ENCODE peak calls at places on chromosomes 6 and 20, in four cellular contexts. One of them, this sample, is unnamed.

GRCh38 chr20:53413188-53413631 is 180.4 kb downstream of the ZNF217 start:
- DNase-seq in cardiac muscle cell: no peak
- DNase-seq in NB4: no peak
- DNase-seq in DND-41: peak; percentile 38
- DNase-seq in this sample: no peak

GRCh38 chr20:46772901-46773300 is 63.5 kb downstream of the SLC2A10 start:
- DNase-seq in NB4: no peak
- DNase-seq in DND-41: no peak
- DNase-seq in cardiac muscle cell: no peak
- DNase-seq in this sample: no peak

GRCh38 chr20:2820896-2821869 is 5.0 kb downstream of the TMEM239 start:
- DNase-seq in DND-41: peak; percentile 4
- DNase-seq in NB4: no peak
- DNase-seq in cardiac muscle cell: peak; percentile 39
- DNase-seq in this sample: peak; percentile 44

GRCh38 chr6:168852336-168852884 is 401.2 kb downstream of the THBS2 start:
- DNase-seq in NB4: no peak
- DNase-seq in cardiac muscle cell: no peak
- DNase-seq in DND-41: no peak
- DNase-seq in this sample: no peak

GRCh38 chr6:169204167-169204566 is 49.5 kb downstream of the THBS2 start:
- DNase-seq in NB4: no peak
- DNase-seq in cardiac muscle cell: no peak
- DNase-seq in DND-41: no peak
- DNase-seq in this sample: no peak

GRCh38 chr20:56004611-56005388 is 519 bp downstream of the CBLN4 start:
- DNase-seq in DND-41: no peak
- DNase-seq in cardiac muscle cell: no peak
- DNase-seq in NB4: no peak
- DNase-seq in this sample: no peak

GRCh38 chr6:11093065-11093590 is 506 bp upstream of the SMIM13 start:
- DNase-seq in NB4: no peak
- DNase-seq in DND-41: no peak
- DNase-seq in cardiac muscle cell: no peak
- DNase-seq in this sample: no peak

GRCh38 chr20:34112600-34113061 is 588 bp upstream of the EIF2S2 start:
- DNase-seq in cardiac muscle cell: peak; percentile 65
- DNase-seq in NB4: peak; percentile 83
- DNase-seq in DND-41: peak; percentile 54
- DNase-seq in this sample: no peak

GRCh38 chr6:84260926-84261325 is 33.5 kb upstream of the CEP162 start:
- DNase-seq in cardiac muscle cell: no peak
- DNase-seq in DND-41: no peak
- DNase-seq in NB4: no peak
- DNase-seq in this sample: no peak

GRCh38 chr6:5175195-5175594 is 85.6 kb downstream of the LYRM4 start:
- DNase-seq in cardiac muscle cell: no peak
- DNase-seq in NB4: peak; percentile 10
- DNase-seq in DND-41: no peak
- DNase-seq in this sample: no peak

GRCh38 chr6:133705731-133706130 is 183.2 kb upstream of the TCF21 start:
- DNase-seq in cardiac muscle cell: no peak
- DNase-seq in DND-41: no peak
- DNase-seq in NB4: no peak
- DNase-seq in this sample: no peak

GRCh38 chr6:35722121-35722761 is 14.6 kb upstream of the ARMC12 start:
- DNase-seq in NB4: no peak
- DNase-seq in DND-41: no peak
- DNase-seq in cardiac muscle cell: peak; percentile 54
- DNase-seq in this sample: no peak

GRCh38 chr20:47205577-47206123 is 150.8 kb downstream of the ZMYND8 start:
- DNase-seq in cardiac muscle cell: peak; percentile 87
- DNase-seq in DND-41: no peak
- DNase-seq in NB4: peak; percentile 61
- DNase-seq in this sample: no peak

GRCh38 chr6:129146836-129147366 is 264.0 kb downstream of the LAMA2 start:
- DNase-seq in cardiac muscle cell: no peak
- DNase-seq in DND-41: no peak
- DNase-seq in NB4: no peak
- DNase-seq in this sample: no peak

GRCh38 chr20:45247860-45248259 is 6.5 kb downstream of the SLPI start:
- DNase-seq in cardiac muscle cell: no peak
- DNase-seq in DND-41: no peak
- DNase-seq in NB4: no peak
- DNase-seq in this sample: no peak

GRCh38 chr20:59830107-59831023 is 103.1 kb downstream of the SYCP2 start:
- DNase-seq in NB4: no peak
- DNase-seq in cardiac muscle cell: no peak
- DNase-seq in DND-41: no peak
- DNase-seq in this sample: no peak

GRCh38 chr20:10555865-10556308 is 117.9 kb downstream of the JAG1 start:
- DNase-seq in DND-41: no peak
- DNase-seq in NB4: no peak
- DNase-seq in cardiac muscle cell: peak; percentile 63
- DNase-seq in this sample: no peak

GRCh38 chr6:169101036-169101805 is 152.4 kb downstream of the THBS2 start:
- DNase-seq in NB4: no peak
- DNase-seq in DND-41: no peak
- DNase-seq in cardiac muscle cell: no peak
- DNase-seq in this sample: no peak

GRCh38 chr20:52312131-52312729 is 120.7 kb upstream of the ZFP64 start:
- DNase-seq in DND-41: peak; percentile 51
- DNase-seq in cardiac muscle cell: peak; percentile 78
- DNase-seq in NB4: peak; percentile 67
- DNase-seq in this sample: no peak

GRCh38 chr6:167119680-167120556 is 3.0 kb upstream of the CCR6 start:
- DNase-seq in cardiac muscle cell: no peak
- DNase-seq in DND-41: peak; percentile 9
- DNase-seq in NB4: peak; percentile 43
- DNase-seq in this sample: no peak

GRCh38 chr6:18307006-18307405 is 42.7 kb upstream of the DEK start:
- DNase-seq in NB4: no peak
- DNase-seq in cardiac muscle cell: peak; percentile 19
- DNase-seq in DND-41: no peak
- DNase-seq in this sample: no peak

GRCh38 chr6:137163732-137164318 is 9.6 kb downstream of the IL22RA2 start:
- DNase-seq in NB4: no peak
- DNase-seq in DND-41: peak; percentile 24
- DNase-seq in cardiac muscle cell: no peak
- DNase-seq in this sample: no peak

GRCh38 chr20:11235058-11235457 is 561.3 kb upstream of the JAG1 start:
- DNase-seq in cardiac muscle cell: peak; percentile 70
- DNase-seq in DND-41: no peak
- DNase-seq in NB4: no peak
- DNase-seq in this sample: no peak

GRCh38 chr6:155106456-155107107 is 111.5 kb downstream of the TIAM2 start:
- DNase-seq in NB4: no peak
- DNase-seq in DND-41: no peak
- DNase-seq in cardiac muscle cell: no peak
- DNase-seq in this sample: no peak

GRCh38 chr6:74343804-74344203 is 647.8 kb downstream of the CD109 start:
- DNase-seq in DND-41: no peak
- DNase-seq in NB4: no peak
- DNase-seq in cardiac muscle cell: peak; percentile 29
- DNase-seq in this sample: no peak
- TF ChIP-seq CTCF in DND-41: no peak
- TF ChIP-seq CTCF in NB4: no peak
- TF ChIP-seq CTCF in cardiac muscle cell: peak; percentile 30
- TF ChIP-seq CTCF in this sample: peak; percentile 53

DNA sequence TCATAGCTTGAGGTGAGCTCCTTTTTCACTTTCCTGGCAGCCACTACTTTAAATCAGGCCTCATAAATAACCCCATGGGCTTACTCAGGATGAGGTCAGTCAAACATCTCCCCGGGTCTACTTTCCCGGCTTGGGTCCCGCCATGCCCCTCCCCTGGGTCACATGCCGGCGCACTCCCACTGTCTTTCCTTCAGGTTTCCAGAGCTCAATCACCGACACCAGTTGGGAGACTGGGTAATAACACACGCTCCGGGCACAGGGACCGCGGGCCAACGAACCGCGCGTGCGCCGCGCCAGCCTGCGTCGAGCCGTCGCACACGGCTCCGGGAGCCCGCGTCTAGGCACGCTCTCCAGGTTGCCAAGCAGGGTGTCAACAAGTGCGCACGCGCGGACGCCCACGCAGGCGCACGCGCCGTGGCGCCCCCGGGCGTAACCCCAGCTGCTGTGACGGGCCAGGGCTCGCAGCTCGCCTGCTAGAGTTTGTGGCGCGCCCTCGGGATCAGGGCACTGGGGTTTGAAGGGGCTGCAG is 31.6 kb downstream of the TFAP2B start:
- DNase-seq in cardiac muscle cell: no peak
- DNase-seq in NB4: no peak
- DNase-seq in DND-41: no peak
- DNase-seq in this sample: no peak
- TF ChIP-seq CTCF in cardiac muscle cell: no peak
- TF ChIP-seq CTCF in NB4: no peak
- TF ChIP-seq CTCF in DND-41: no peak
- TF ChIP-seq CTCF in this sample: no peak

GRCh38 chr6:61810047-61810446 is 476.0 kb downstream of the KHDRBS2 start:
- DNase-seq in cardiac muscle cell: no peak
- DNase-seq in NB4: no peak
- DNase-seq in DND-41: no peak
- DNase-seq in this sample: no peak

DNA sequence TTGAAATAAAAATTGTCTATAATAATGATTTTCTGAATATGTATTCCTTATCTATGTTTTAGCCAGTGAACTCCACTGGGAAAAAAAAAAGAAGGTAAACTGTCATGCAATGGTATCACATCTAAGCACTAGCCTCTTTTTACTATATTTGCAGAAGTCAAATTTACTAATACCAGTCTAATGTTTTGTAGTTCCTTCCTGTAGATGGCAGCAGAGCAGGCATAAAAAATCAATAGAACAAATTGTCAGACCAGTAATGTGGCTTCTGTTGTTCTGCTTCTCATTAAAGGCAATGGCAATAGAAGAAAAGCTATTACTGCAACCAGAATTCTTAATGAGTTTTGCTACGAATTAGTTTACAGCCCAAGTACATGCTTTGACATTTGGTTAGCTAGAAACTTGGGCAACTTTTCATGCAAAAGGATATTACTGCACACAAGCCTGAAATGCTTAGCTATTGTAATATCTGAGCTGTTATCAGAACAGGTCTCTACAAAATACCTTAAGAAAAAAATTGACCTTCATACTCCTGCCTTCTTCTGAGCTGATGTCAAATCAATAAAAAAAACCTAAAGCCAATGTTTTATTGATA is 476.9 kb downstream of the KHDRBS2 start:
- DNase-seq in NB4: peak; percentile 56
- DNase-seq in cardiac muscle cell: peak; percentile 4
- DNase-seq in DND-41: no peak
- DNase-seq in this sample: no peak
- TF ChIP-seq CTCF in NB4: peak; percentile 45
- TF ChIP-seq CTCF in cardiac muscle cell: no peak
- TF ChIP-seq CTCF in DND-41: peak; percentile 54
- TF ChIP-seq CTCF in this sample: peak; percentile 81

GRCh38 chr20:7936735-7937078 is 3.6 kb downstream of the HAO1 start:
- DNase-seq in cardiac muscle cell: no peak
- DNase-seq in NB4: no peak
- DNase-seq in DND-41: no peak
- DNase-seq in this sample: no peak
- TF ChIP-seq CTCF in cardiac muscle cell: no peak
- TF ChIP-seq CTCF in NB4: no peak
- TF ChIP-seq CTCF in DND-41: no peak
- TF ChIP-seq CTCF in this sample: no peak

GRCh38 chr20:16007978-16008377 is 565.3 kb downstream of the KIF16B start:
- DNase-seq in NB4: peak; percentile 26
- DNase-seq in DND-41: no peak
- DNase-seq in cardiac muscle cell: no peak
- DNase-seq in this sample: no peak
- TF ChIP-seq CTCF in NB4: peak; percentile 26
- TF ChIP-seq CTCF in DND-41: no peak
- TF ChIP-seq CTCF in cardiac muscle cell: no peak
- TF ChIP-seq CTCF in this sample: no peak

GRCh38 chr6:20056350-20056992 is 155.8 kb downstream of the MBOAT1 start:
- DNase-seq in NB4: peak; percentile 64
- DNase-seq in cardiac muscle cell: peak; percentile 75
- DNase-seq in DND-41: no peak
- DNase-seq in this sample: no peak

GRCh38 chr6:20061952-20062351 is 150.3 kb downstream of the MBOAT1 start:
- DNase-seq in NB4: no peak
- DNase-seq in cardiac muscle cell: no peak
- DNase-seq in DND-41: no peak
- DNase-seq in this sample: no peak

GRCh38 chr6:20060252-20060651 is 152.0 kb downstream of the MBOAT1 start:
- DNase-seq in NB4: no peak
- DNase-seq in cardiac muscle cell: no peak
- DNase-seq in DND-41: no peak
- DNase-seq in this sample: no peak

DNA sequence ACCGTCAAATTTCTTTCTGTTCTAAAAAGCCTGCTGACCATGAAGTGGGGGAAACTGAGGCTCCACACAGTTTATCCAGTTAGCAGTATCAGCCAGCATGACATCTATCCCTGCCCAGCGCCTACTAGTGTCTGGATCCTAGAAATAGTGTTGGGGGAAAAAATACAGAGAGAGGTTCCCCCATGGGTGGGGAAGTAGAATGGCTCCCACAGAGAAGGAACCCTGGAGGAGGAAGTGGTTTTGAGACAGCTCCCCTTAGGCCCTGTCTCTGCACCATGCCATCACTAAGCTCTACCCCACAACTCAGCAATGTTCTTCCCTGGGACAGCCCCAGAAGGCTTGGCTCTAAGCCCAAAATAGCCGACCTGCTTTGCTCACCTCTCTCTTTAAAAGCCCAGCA is 153.4 kb downstream of the MBOAT1 start:
- DNase-seq in DND-41: peak; percentile 19
- DNase-seq in cardiac muscle cell: no peak
- DNase-seq in NB4: peak; percentile 76
- DNase-seq in this sample: no peak
- TF ChIP-seq CTCF in DND-41: peak; percentile 10
- TF ChIP-seq CTCF in cardiac muscle cell: no peak
- TF ChIP-seq CTCF in NB4: peak; percentile 51
- TF ChIP-seq CTCF in this sample: no peak

GRCh38 chr20:23584434-23585199 is 16.3 kb upstream of the CST9L start:
- DNase-seq in NB4: no peak
- DNase-seq in cardiac muscle cell: peak; percentile 37
- DNase-seq in DND-41: no peak
- DNase-seq in this sample: no peak

GRCh38 chr20:23587631-23588030 is 18.1 kb downstream of the CST9 start:
- DNase-seq in DND-41: no peak
- DNase-seq in NB4: no peak
- DNase-seq in cardiac muscle cell: no peak
- DNase-seq in this sample: no peak

GRCh38 chr20:23585449-23585807 is 17.1 kb upstream of the CST9L start:
- DNase-seq in NB4: no peak
- DNase-seq in cardiac muscle cell: no peak
- DNase-seq in DND-41: no peak
- DNase-seq in this sample: no peak

GRCh38 chr20:23586735-23587525 is 18.6 kb upstream of the CST9L start:
- DNase-seq in NB4: no peak
- DNase-seq in cardiac muscle cell: no peak
- DNase-seq in DND-41: no peak
- DNase-seq in this sample: no peak

GRCh38 chr20:23585808-23586734 is 17.8 kb upstream of the CST9L start:
- DNase-seq in cardiac muscle cell: no peak
- DNase-seq in DND-41: no peak
- DNase-seq in NB4: no peak
- DNase-seq in this sample: no peak
- TF ChIP-seq CTCF in cardiac muscle cell: no peak
- TF ChIP-seq CTCF in DND-41: no peak
- TF ChIP-seq CTCF in NB4: no peak
- TF ChIP-seq CTCF in this sample: no peak

This sample was measured in type B pancreatic cell.